ENCODE peak calls at places on chromosomes 2 and 18, in five cellular contexts. S, M, A, Q and E are unnamed samples.

GRCh38 chr2:97645112-97645699 is 656 bp upstream of the COX5B start:
- DNase-seq in S (peak), Q (no peak), A (no peak), M (peak), E (peak)

GRCh38 chr2:201975964-201976612 is 57.6 kb upstream of the FZD7 start:
- DNase-seq in Q (no peak), M (no peak), S (no peak), A (no peak), E (no peak)

GRCh38 chr2:111687911-111688310 is 196.1 kb downstream of the ANAPC1 start:
- DNase-seq in M (no peak), S (no peak), A (no peak), Q (no peak), E (no peak)

GRCh38 chr2:187586091-187586632 is 31.9 kb upstream of the TFPI start:
- DNase-seq in S (peak), M (peak), A (no peak), Q (no peak), E (no peak)

GRCh38 chr2:216222650-216223352 is 113.7 kb downstream of the XRCC5 start:
- DNase-seq in A (no peak), Q (no peak), M (peak), S (peak), E (peak)

GRCh38 chr2:240238786-240239185 is 98.3 kb upstream of the OTOS start:
- DNase-seq in A (no peak), M (no peak), Q (no peak), S (no peak), E (no peak)

GRCh38 chr2:238172439-238172838 is 13.7 kb downstream of the ERFE start:
- DNase-seq in Q (no peak), M (no peak), A (no peak), S (no peak), E (no peak)

GRCh38 chr2:171858397-171858958 is 35.6 kb downstream of the SLC25A12 start:
- DNase-seq in M (peak), A (no peak), Q (no peak), S (no peak), E (peak)

GRCh38 chr2:79994915-79995419 is 309.6 kb downstream of the LRRTM1 start:
- DNase-seq in S (peak), A (no peak), M (no peak), Q (no peak), E (peak)

GRCh38 chr2:217521820-217522219 is 481.0 kb downstream of the TNS1 start:
- DNase-seq in S (no peak), Q (no peak), A (no peak), M (no peak), E (peak)

GRCh38 chr18:59634096-59634495 is 63.1 kb downstream of the CCBE1 start:
- DNase-seq in S (peak), A (no peak), Q (no peak), M (peak), E (peak)

GRCh38 chr2:138829326-138829725 is 49.1 kb upstream of the NXPH2 start:
- DNase-seq in A (no peak), M (peak), S (peak), Q (no peak), E (no peak)

GRCh38 chr2:222805591-222806304 is 55.1 kb upstream of the ACSL3 start:
- DNase-seq in Q (no peak), A (peak), M (no peak), S (no peak), E (no peak)

GRCh38 chr2:239149501-239149900 is 251.3 kb downstream of the HDAC4 start:
- DNase-seq in Q (no peak), A (no peak), S (no peak), M (no peak), E (no peak)

GRCh38 chr2:162581931-162582330 is 238.0 kb downstream of the GCA start:
- DNase-seq in S (no peak), Q (no peak), M (no peak), A (no peak), E (no peak)

GRCh38 chr2:5766051-5766450 is 73.9 kb downstream of the SOX11 start:
- DNase-seq in M (peak), Q (no peak), S (peak), A (no peak), E (no peak)

GRCh38 chr2:189581354-189582139 is 961 bp upstream of the SLC40A1 start:
- DNase-seq in M (no peak), Q (peak), S (no peak), A (peak), E (no peak)

GRCh38 chr2:180715044-180715443 is 265.4 kb upstream of the UBE2E3 start:
- DNase-seq in S (no peak), A (no peak), M (no peak), Q (no peak), E (no peak)

GRCh38 chr2:238097201-238097987 is 2.7 kb upstream of the ESPNL start:
- DNase-seq in Q (no peak), A (no peak), S (no peak), M (no peak), E (no peak)

GRCh38 chr18:56927795-56928194 is 219.1 kb upstream of the BOD1L2 start:
- DNase-seq in Q (no peak), A (no peak), S (no peak), M (no peak), E (no peak)

GRCh38 chr18:48256848-48257247 is 152.3 kb downstream of the ZBTB7C start:
- DNase-seq in S (no peak), Q (no peak), A (no peak), M (no peak), E (no peak)

GRCh38 chr18:23412351-23412964 is 40.6 kb upstream of the RIOK3 start:
- DNase-seq in A (no peak), M (no peak), Q (no peak), S (no peak), E (no peak)

GRCh38 chr2:58865436-58865835 is 624.3 kb upstream of the FANCL start:
- DNase-seq in S (no peak), Q (no peak), M (no peak), A (no peak), E (no peak)

GRCh38 chr2:72983500-72984039 is 66.3 kb downstream of the EMX1 start:
- DNase-seq in A (no peak), Q (peak), S (no peak), M (no peak), E (no peak)

GRCh38 chr2:152354909-152355308 is 19.9 kb downstream of the FMNL2 start:
- DNase-seq in S (peak), A (no peak), Q (no peak), M (no peak), E (no peak)

GRCh38 chr2:127864877-127865276 is 6.9 kb upstream of the POLR2D start:
- DNase-seq in Q (peak), A (no peak), M (no peak), S (no peak), E (no peak)

GRCh38 chr2:100513650-100514049 is 43.4 kb downstream of the NMS start:
- DNase-seq in A (no peak), M (no peak), Q (no peak), S (peak), E (no peak)

GRCh38 chr2:146642066-146642465 is 1202.8 kb upstream of the ACVR2A start:
- DNase-seq in S (no peak), A (no peak), M (no peak), Q (no peak), E (no peak)

GRCh38 chr2:140451324-140451723 is 1671.1 kb upstream of the NXPH2 start:
- DNase-seq in S (no peak), Q (no peak), M (no peak), A (no peak), E (no peak)

GRCh38 chr2:180979086-180979934 is 1.1 kb upstream of the UBE2E3 start:
- DNase-seq in S (peak), M (peak), A (no peak), Q (no peak), E (peak)

GRCh38 chr2:150062416-150062815 is 425.1 kb downstream of the RND3 start:
- DNase-seq in S (peak), A (peak), M (no peak), Q (no peak), E (no peak)

GRCh38 chr18:21000667-21001066 is 110.9 kb downstream of the ROCK1 start:
- DNase-seq in S (peak), M (no peak), Q (no peak), A (no peak), E (peak)

GRCh38 chr2:224925822-224926124 is 116.5 kb downstream of the DOCK10 start:
- DNase-seq in M (peak), Q (no peak), A (no peak), S (peak), E (peak)

GRCh38 chr2:182144039-182144779 is 158.6 kb downstream of the PPP1R1C start:
- DNase-seq in A (no peak), S (peak), M (no peak), Q (no peak), E (no peak)

GRCh38 chr2:23606968-23607367 is 222.0 kb downstream of the KLHL29 start:
- DNase-seq in S (peak), M (peak), Q (no peak), A (no peak), E (peak)

GRCh38 chr2:48725696-48726494 is 29.6 kb downstream of the LHCGR start:
- DNase-seq in Q (no peak), S (no peak), M (no peak), A (no peak), E (no peak)
- TF ChIP-seq CTCF in Q (no peak), S (peak), M (no peak), A (no peak), E (no peak)

GRCh38 chr2:9288681-9289338 is 82.2 kb downstream of the ASAP2 start:
- DNase-seq in Q (no peak), S (peak), M (no peak), A (no peak), E (peak)
- H3K4me3 ChIP-seq in Q (no peak), S (no peak), M (no peak), A (no peak), E (no peak)

DNA sequence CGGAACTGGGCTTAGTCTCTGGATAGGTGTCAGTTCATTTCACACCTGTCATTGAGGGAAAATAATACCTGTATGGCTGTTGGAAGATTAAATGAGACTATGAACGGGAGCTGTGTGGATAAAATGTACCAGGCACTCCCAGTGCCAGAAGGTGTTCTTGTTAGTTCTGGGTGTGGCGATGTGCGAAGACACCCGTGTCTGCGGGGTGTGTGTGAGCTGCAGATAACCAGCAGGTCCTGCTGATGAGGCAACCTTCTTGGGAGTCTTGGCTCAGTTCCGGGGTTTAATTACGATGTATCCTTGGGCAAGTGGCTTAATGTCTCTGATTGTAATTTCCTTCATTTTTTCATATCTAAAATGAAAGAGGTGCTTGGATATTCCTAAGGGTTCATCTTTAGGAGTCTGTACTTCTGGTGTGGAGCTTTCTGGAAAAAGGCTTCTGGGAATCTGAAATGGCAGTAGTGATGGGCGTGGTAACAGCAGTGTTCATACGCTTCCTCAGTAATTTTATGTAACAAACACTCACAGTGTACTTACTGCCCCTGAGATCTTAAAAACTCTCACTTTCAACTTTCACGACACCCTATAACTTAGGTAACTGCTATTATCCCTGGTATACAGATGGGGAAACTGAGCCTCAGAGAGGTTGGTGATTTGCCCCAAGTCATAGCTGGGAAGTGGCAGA is 35.0 kb downstream of the NEDD4L start:
- DNase-seq in M (no peak), S (no peak), A (no peak), Q (peak), E (no peak)
- TF ChIP-seq CTCF in M (no peak), S (no peak), A (no peak), Q (no peak), E (no peak)

GRCh38 chr2:63503818-63504217 is 84.5 kb downstream of the WDPCP start:
- DNase-seq in A (no peak), M (no peak), S (no peak), Q (no peak), E (no peak)
- H3K4me3 ChIP-seq in A (no peak), M (no peak), S (no peak), Q (no peak), E (no peak)

DNA sequence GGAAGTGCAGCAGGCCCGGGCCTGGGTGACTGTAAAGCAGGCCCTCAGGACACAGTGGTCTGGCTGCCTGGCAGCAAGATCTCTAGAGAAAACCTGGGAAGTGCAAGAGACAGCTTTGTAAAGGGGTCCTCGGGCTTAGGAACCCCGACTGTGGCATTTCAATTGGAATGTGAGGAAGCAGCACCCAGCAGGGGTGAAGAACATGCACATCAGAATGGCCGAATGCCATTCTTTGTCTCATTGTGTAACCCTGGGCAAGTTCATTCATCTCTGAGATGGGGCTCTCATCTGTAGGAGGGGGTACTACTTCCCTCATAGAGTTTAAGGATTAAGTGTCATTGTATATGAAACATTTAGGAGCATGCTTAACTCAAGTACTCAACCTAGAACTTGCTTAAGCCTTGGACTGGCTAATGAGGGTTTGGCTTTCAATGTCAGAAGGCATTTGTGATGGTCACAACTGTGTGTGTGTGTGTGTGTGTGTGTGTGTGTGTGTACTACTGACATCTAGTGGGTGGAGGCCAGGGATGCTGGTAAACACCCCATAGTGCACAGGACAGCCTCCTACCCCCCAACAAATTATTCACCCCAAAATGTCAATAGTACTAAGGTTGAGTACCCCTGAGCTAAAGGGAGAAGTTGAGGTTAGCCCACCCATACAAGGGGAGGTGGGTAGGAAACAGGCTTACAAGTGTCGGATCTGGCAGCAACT is 29.3 kb downstream of the MEX3C start:
- DNase-seq in M (no peak), Q (no peak), S (no peak), A (no peak), E (no peak)
- TF ChIP-seq CTCF in M (no peak), Q (no peak), S (no peak), A (no peak), E (no peak)